ENCODE peak calls at places on chromosomes 16 and 17, in ten cellular contexts. F is A549, B is IMR-90, R is heart left ventricle, N is tibial nerve, U is lower leg skin, K is prostate gland, J is suprapubic skin, G is erythroblast, T is adrenal gland. E is an unnamed sample.

GRCh38 chr17:1229354-1229890 is 40.8 kb upstream of the BHLHA9 start:
- DNase-seq in R (peak), T (peak), N (peak), F (peak), K (no peak), U (peak), G (no peak), B (no peak), J (peak), E (peak)

GRCh38 chr17:82830249-82830661 is 9.6 kb downstream of the ZNF750 start:
- DNase-seq in K (no peak), B (peak), U (no peak), T (no peak), F (no peak), N (no peak), R (peak), G (no peak), J (no peak), E (no peak)

GRCh38 chr16:73565263-73565662 is 517.3 kb upstream of the ZFHX3 start:
- DNase-seq in N (no peak), T (no peak), G (no peak), F (no peak), U (no peak), K (no peak), R (no peak), J (no peak), B (no peak), E (no peak)

GRCh38 chr16:75764154-75764768 is 38.0 kb upstream of the CPHXL start:
- DNase-seq in G (peak), J (no peak), N (no peak), U (no peak), R (no peak), F (peak), B (peak), T (peak), K (peak), E (peak)

GRCh38 chr17:68909066-68909465 is 46.1 kb downstream of the ABCA8 start:
- DNase-seq in K (peak), R (peak), B (peak), N (no peak), U (peak), T (peak), G (no peak), J (no peak), F (peak), E (peak)

GRCh38 chr16:80710918-80711317 is 93.5 kb downstream of the CDYL2 start:
- DNase-seq in K (no peak), T (no peak), R (no peak), B (no peak), N (no peak), F (no peak), U (no peak), G (no peak), J (no peak), E (no peak)

GRCh38 chr17:16040710-16041251 is 41.2 kb downstream of the TTC19 start:
- DNase-seq in R (no peak), U (no peak), J (no peak), B (peak), K (no peak), G (no peak), T (peak), N (no peak), F (no peak), E (no peak)

GRCh38 chr17:32878211-32878610 is 1.3 kb upstream of the MYO1D start:
- DNase-seq in N (peak), R (peak), T (peak), B (peak), U (peak), J (peak), K (peak), F (no peak), G (no peak), E (no peak)

GRCh38 chr16:53515259-53515658 is 12.2 kb upstream of the AKTIP start:
- DNase-seq in T (no peak), G (no peak), B (peak), U (no peak), N (no peak), J (no peak), F (no peak), K (no peak), R (peak), E (no peak)

GRCh38 chr17:4144411-4144747 is 1.4 kb downstream of the CYB5D2 start:
- DNase-seq in U (no peak), B (no peak), T (no peak), J (no peak), G (no peak), R (no peak), K (no peak), N (no peak), F (no peak), E (no peak)

GRCh38 chr16:77675464-77676324 is 46.6 kb upstream of the NUDT7 start:
- DNase-seq in B (peak), K (peak), U (peak), R (peak), F (peak), N (peak), T (peak), J (peak), G (peak), E (no peak)

GRCh38 chr17:54891176-54891821 is 9.4 kb upstream of the TOM1L1 start:
- DNase-seq in B (peak), U (no peak), F (peak), R (no peak), T (peak), G (peak), J (no peak), N (no peak), K (peak), E (no peak)

GRCh38 chr17:63035695-63036094 is 69.7 kb downstream of the TANC2 start:
- DNase-seq in F (no peak), B (no peak), K (no peak), R (no peak), T (no peak), J (no peak), G (no peak), N (no peak), U (no peak), E (no peak)

GRCh38 chr16:10988164-10988803 is 43.9 kb downstream of the CLEC16A start:
- DNase-seq in T (no peak), R (no peak), U (no peak), K (no peak), F (peak), G (peak), J (no peak), B (no peak), N (no peak), E (peak)

GRCh38 chr16:1299012-1299867 is 10.2 kb upstream of the UBE2I start:
- DNase-seq in G (no peak), K (no peak), T (no peak), N (no peak), J (no peak), R (no peak), F (no peak), U (no peak), B (no peak), E (no peak)
- TF ChIP-seq POLR2A in G (no peak), K (peak), T (peak), N (no peak), J (no peak), R (no peak), F (no peak), U (no peak), B (no peak), E (no peak)

GRCh38 chr16:50265716-50266336 is 525 bp upstream of the ADCY7 start:
- DNase-seq in U (peak), R (peak), G (no peak), K (no peak), B (no peak), T (no peak), F (no peak), J (no peak), N (no peak), E (peak)

GRCh38 chr16:50267651-50268050 is 1.3 kb downstream of the ADCY7 start:
- DNase-seq in N (no peak), J (no peak), B (no peak), F (no peak), G (peak), T (no peak), K (no peak), R (peak), U (no peak), E (peak)

GRCh38 chr16:50265260-50265659 is 1.1 kb upstream of the ADCY7 start:
- DNase-seq in T (no peak), F (no peak), U (peak), N (no peak), K (no peak), B (peak), J (peak), G (peak), R (peak), E (peak)

GRCh38 chr16:50267151-50267631 is 840 bp downstream of the ADCY7 start:
- DNase-seq in N (no peak), J (no peak), T (no peak), B (no peak), K (no peak), F (no peak), G (peak), R (peak), U (no peak), E (peak)

GRCh38 chr16:50266337-50267091 is at the start of gene ADCY7:
- DNase-seq in K (no peak), J (no peak), G (peak), R (peak), T (peak), F (no peak), B (peak), U (peak), N (no peak), E (peak)
- TF ChIP-seq POLR2A in K (no peak), J (peak), G (peak), R (no peak), T (no peak), F (no peak), B (no peak), U (no peak), N (no peak), E (no peak)

DNA sequence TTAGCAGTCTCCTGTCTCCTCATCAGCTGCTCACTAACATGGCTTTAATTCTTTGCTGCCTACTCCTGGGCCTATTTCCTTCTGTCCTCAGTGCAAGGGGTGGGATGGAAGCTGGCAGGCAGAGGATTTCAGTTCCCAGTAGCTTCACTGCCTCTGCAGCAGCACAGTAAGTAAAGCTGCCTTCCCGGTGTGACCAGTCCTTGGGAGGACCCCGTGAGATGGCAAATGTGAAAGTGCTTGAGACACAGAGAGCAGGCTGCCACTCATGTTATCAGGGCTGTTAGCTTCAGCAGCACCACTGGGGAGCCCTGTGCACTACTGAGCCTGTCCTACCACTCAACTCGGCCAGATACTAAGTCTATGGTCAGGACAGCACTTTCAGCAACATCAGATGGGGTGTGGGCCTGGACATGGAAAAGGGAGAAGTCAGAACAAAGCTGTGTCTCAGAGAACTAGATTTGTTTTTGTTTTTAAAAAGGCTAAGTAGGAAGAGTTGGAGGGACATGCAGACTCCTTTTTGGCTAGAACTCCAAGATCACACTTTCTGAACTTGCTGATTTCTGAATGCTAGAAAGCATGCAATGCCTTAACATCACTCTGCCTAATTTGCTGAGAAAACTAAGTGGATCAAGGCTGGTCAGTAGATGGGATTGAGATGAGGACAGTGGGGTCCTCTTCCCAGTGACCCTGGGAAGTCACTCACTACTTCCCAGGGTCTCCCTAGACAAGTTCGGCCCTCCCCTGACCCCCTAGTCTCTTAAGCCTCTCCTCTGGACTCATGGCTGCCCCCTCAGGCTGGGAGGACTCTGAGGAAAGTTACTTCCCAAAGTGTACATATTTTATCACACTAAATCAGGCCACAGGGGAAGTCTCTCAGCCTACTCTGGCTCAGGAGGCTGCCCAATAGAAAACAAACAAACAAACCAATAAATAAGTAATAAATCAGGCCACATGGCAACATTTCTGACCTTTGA is 1.1 kb downstream of the ACSF2 start:
- DNase-seq in U (no peak), T (peak), F (peak), K (peak), J (no peak), R (no peak), B (peak), G (peak), N (no peak), E (no peak)
- TF ChIP-seq POLR2A in U (no peak), T (peak), F (no peak), K (peak), J (no peak), R (no peak), B (no peak), G (no peak), N (no peak), E (peak)

DNA sequence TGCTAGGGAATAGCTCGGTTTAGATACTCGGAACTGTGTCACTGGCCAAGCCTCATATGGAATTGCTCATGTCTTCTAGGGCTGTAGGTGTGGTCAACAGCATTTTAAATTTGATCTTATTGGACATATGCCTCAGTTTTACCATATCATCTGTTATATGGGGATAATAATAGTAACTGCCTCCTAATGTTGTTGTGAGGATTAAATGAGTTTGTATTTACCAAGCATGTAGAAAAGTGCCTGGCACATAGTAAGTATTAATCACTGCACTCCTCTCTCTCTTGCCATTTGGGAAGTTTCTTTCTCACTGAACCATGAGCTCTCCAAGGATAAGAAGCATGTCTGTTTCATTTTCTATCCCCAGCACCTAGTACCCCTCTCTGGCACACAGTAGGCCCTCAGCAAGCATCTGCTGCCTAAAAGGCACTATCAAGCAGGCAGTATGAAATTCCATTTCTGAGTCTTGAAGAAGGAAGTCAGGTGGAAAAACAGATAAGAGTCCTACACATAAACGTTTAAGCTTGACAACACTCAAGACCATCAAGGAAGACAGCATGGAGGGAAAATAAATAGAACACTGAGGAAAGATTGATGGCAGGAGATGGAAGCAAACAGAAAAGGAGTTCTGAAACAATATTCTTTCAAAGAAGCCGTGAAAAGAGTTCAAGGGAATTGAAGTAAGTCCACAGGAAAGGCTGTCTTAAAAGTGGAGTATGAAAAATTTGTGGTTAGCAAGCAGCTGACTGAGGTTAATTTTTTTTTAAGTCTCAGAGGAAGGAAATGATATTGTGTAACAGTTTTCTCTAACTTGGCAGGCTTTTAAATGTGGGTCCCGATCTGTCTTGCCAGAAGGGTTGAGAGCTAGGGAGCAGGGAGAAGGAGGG is 2.2 kb upstream of the ATP6V0A1 start:
- DNase-seq in G (peak), F (no peak), R (no peak), U (no peak), J (no peak), K (no peak), N (no peak), B (peak), T (no peak), E (peak)
- TF ChIP-seq POLR2A in G (no peak), F (no peak), R (no peak), U (no peak), J (no peak), K (no peak), N (no peak), B (no peak), T (no peak), E (no peak)

E was measured in Peyer's patch.